ENCODE peak calls at places on chromosome 3, in nine cellular contexts. O is cardiac fibroblast; U is non-pigmented ciliary epithelial cell; Y is EL; B is activated effector memory CD4-positive, alpha-beta T cell treated with Interleukin-2 at 50 U/mL for 16 hours; F is kidney tubule cell; V is effector CD8-positive, alpha-beta T cell; R is HT1080; Z is NCI-H345. W is an unnamed sample.

GRCh38 chr3:146142757-146143156 is 18.2 kb downstream of the PLOD2 start:
- DNase-seq in O (peak; percentile 65), U (no peak), Y (peak; percentile 71), B (no peak), F (peak; percentile 63), V (no peak), R (no peak), Z (no peak), W (no peak)

GRCh38 chr3:57998366-57999283 is 9.6 kb upstream of the FLNB start:
- DNase-seq in O (peak; percentile 50), U (peak; percentile 74), Y (no peak), B (no peak), F (no peak), V (no peak), R (no peak), Z (no peak), W (no peak)

GRCh38 chr3:36444909-36445308 is 64.6 kb downstream of the STAC start:
- DNase-seq in O (no peak), U (no peak), Y (peak; percentile 65), B (no peak), F (peak; percentile 88), V (no peak), R (peak; percentile 79), Z (no peak), W (no peak)

GRCh38 chr3:106120334-106120733 is 251.5 kb upstream of the CBLB start:
- DNase-seq in O (peak; percentile 49), U (no peak), Y (peak; percentile 65), B (no peak), F (peak; percentile 32), V (no peak), R (peak; percentile 84), Z (no peak), W (no peak)

GRCh38 chr3:72134989-72135451 is 350.1 kb upstream of the PROK2 start:
- DNase-seq in O (no peak), U (no peak), Y (no peak), B (no peak), F (no peak), V (no peak), R (no peak), Z (no peak), W (no peak)

GRCh38 chr3:61663728-61664492 is 102.5 kb downstream of the PTPRG start:
- DNase-seq in O (peak; percentile 92), U (peak; percentile 90), Y (peak; percentile 98), B (no peak), F (peak; percentile 90), V (no peak), R (peak; percentile 93), Z (no peak), W (no peak)

GRCh38 chr3:23035927-23036640 is 167.0 kb upstream of the UBE2E2 start:
- DNase-seq in O (no peak), U (no peak), Y (no peak), B (no peak), F (peak; percentile 14), V (no peak), R (no peak), Z (no peak), W (no peak)

GRCh38 chr3:24235121-24235520 is 259.5 kb downstream of the THRB start:
- DNase-seq in O (no peak), U (no peak), Y (no peak), B (no peak), F (peak; percentile 94), V (no peak), R (peak; percentile 53), Z (no peak), W (no peak)

GRCh38 chr3:14680716-14681115 is 5.8 kb downstream of the C3orf20 start:
- DNase-seq in O (peak; percentile 62), U (peak; percentile 5), Y (peak; percentile 20), B (no peak), F (no peak), V (no peak), R (no peak), Z (no peak), W (no peak)

GRCh38 chr3:157920804-157921203 is 185.4 kb downstream of the SHOX2 start:
- DNase-seq in O (no peak), U (no peak), Y (no peak), B (no peak), F (no peak), V (no peak), R (no peak), Z (no peak), W (peak; percentile 95)

W was measured in NCI-H2171.